ENCODE peak calls at places on chromosome 15, in nine cellular contexts. J, S, H, G, X, Y, E, W and U are unnamed samples.

GRCh38 chr15:75073197-75073596 is 49.8 kb downstream of the PPCDC start:
- DNase-seq in J (no peak), S (peak), H (peak), G (no peak), X (no peak), Y (no peak), E (no peak), W (no peak), U (no peak)

GRCh38 chr15:81038975-81039607 is 38.4 kb downstream of the TLNRD1 start:
- DNase-seq in J (peak), S (peak), H (no peak), G (no peak), X (no peak), Y (no peak), E (no peak), W (no peak), U (peak)

GRCh38 chr15:96326551-96327154 is 3.8 kb upstream of the NR2F2 start:
- DNase-seq in J (peak), S (no peak), H (peak), G (no peak), X (no peak), Y (no peak), E (no peak), W (no peak), U (no peak)

GRCh38 chr15:40289140-40289775 is 6.4 kb upstream of the ANKRD63 start:
- DNase-seq in J (peak), S (no peak), H (no peak), G (no peak), X (no peak), Y (no peak), E (no peak), W (no peak), U (peak)

GRCh38 chr15:58931985-58932384 is 1.5 kb downstream of the SLTM start:
- DNase-seq in J (peak), S (peak), H (no peak), G (no peak), X (no peak), Y (no peak), E (no peak), W (peak), U (peak)

GRCh38 chr15:52527898-52528464 is 699 bp downstream of the MYO5A start:
- DNase-seq in J (peak), S (peak), H (peak), G (peak), X (no peak), Y (no peak), E (no peak), W (no peak), U (peak)

GRCh38 chr15:96428742-96429141 is 98.2 kb downstream of the NR2F2 start:
- DNase-seq in J (no peak), S (no peak), H (no peak), G (no peak), X (no peak), Y (no peak), E (no peak), W (no peak), U (no peak)

GRCh38 chr15:75233504-75234190 is 24.5 kb upstream of the GOLGA6C start:
- DNase-seq in J (no peak), S (no peak), H (peak), G (peak), X (no peak), Y (no peak), E (no peak), W (no peak), U (no peak)

GRCh38 chr15:39828374-39828931 is 45.8 kb upstream of the FSIP1 start:
- DNase-seq in J (no peak), S (no peak), H (no peak), G (no peak), X (no peak), Y (no peak), E (no peak), W (no peak), U (no peak)

GRCh38 chr15:60343221-60343970 is 54.4 kb downstream of the ANXA2 start:
- DNase-seq in J (no peak), S (no peak), H (no peak), G (no peak), X (no peak), Y (no peak), E (no peak), W (no peak), U (no peak)

GRCh38 chr15:61228025-61228901 is 839 bp downstream of the RORA start:
- DNase-seq in J (no peak), S (no peak), H (peak), G (no peak), X (no peak), Y (no peak), E (no peak), W (no peak), U (no peak)

GRCh38 chr15:68261241-68261640 is 16.3 kb upstream of the FEM1B start:
- DNase-seq in J (no peak), S (no peak), H (no peak), G (no peak), X (no peak), Y (no peak), E (no peak), W (no peak), U (no peak)

GRCh38 chr15:48876057-48876456 is 1.9 kb upstream of the EID1 start:
- DNase-seq in J (no peak), S (no peak), H (no peak), G (no peak), X (no peak), Y (no peak), E (no peak), W (no peak), U (no peak)

GRCh38 chr15:48875241-48875640 is 2.7 kb upstream of the EID1 start:
- DNase-seq in J (no peak), S (no peak), H (no peak), G (no peak), X (no peak), Y (no peak), E (no peak), W (no peak), U (no peak)

GRCh38 chr15:48883699-48884098 is 5.8 kb downstream of the EID1 start:
- DNase-seq in J (no peak), S (no peak), H (no peak), G (no peak), X (no peak), Y (no peak), E (no peak), W (no peak), U (no peak)

GRCh38 chr15:48877630-48878595 is at the start of gene EID1:
- DNase-seq in J (peak), S (peak), H (peak), G (peak), X (peak), Y (peak), E (peak), W (peak), U (peak)

GRCh38 chr15:48880070-48880634 is 2.2 kb downstream of the EID1 start:
- DNase-seq in J (no peak), S (no peak), H (no peak), G (no peak), X (no peak), Y (no peak), E (no peak), W (no peak), U (no peak)
- H3K4me3 ChIP-seq in J (no peak), S (no peak), H (no peak), G (no peak), X (no peak), Y (no peak), E (peak), W (peak), U (no peak)

GRCh38 chr15:90872481-90873184 is 4.2 kb downstream of the FURIN start:
- DNase-seq in J (no peak), S (no peak), H (no peak), G (peak), X (no peak), Y (no peak), E (no peak), W (no peak), U (no peak)

GRCh38 chr15:90870354-90871096 is 2.1 kb downstream of the FURIN start:
- DNase-seq in J (no peak), S (no peak), H (no peak), G (no peak), X (no peak), Y (no peak), E (no peak), W (no peak), U (no peak)

GRCh38 chr15:90871097-90871715 is 2.8 kb downstream of the FURIN start:
- DNase-seq in J (no peak), S (no peak), H (no peak), G (peak), X (no peak), Y (no peak), E (no peak), W (no peak), U (no peak)

GRCh38 chr15:90873488-90873997 is 5.2 kb downstream of the FURIN start:
- DNase-seq in J (no peak), S (no peak), H (no peak), G (no peak), X (no peak), Y (no peak), E (no peak), W (no peak), U (no peak)

DNA sequence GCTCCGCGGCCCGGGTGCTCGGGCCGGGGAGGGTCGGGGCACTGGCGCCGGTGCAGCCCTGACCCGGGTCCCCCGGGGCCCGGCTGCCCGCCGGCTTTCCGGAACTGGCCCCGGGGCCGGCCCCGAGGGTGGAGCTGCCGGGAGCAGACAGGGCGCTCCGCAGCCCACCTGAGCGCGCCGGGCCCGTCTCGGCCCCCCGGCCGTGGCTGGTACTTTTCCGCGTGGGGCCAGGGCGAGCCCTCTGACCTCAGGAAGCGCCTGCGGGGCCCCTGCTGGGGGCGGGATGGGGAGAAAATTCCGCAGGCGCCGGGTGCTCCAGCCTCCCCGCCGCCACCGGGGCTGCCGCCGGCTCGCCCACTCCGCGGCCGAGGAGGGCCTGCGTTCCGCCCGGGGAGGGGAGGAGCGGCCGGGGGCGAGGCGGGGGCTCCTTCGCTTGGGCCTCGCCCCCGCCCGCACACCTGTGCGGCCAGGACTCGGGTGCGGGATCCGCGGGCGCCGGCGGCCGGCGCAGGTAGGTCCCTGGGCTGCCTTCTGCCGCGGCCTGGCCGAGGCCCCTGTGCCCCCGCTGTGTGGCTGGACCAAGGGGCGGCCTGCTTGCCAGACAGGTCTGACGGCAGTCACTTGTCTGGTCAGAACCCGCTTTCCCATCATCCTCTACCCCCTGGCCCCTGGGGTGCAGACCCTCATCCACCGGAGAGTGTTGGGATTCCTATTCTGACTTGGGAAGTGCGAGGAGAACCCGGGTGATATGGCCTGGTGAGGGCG is 3.5 kb downstream of the FURIN start:
- DNase-seq in J (no peak), S (peak), H (no peak), G (peak), X (no peak), Y (no peak), E (no peak), W (no peak), U (no peak)
- TF ChIP-seq POLR2AphosphoS5 in J (no peak), S (no peak), H (no peak), G (no peak), X (no peak), Y (no peak), E (no peak), W (no peak), U (no peak)

GRCh38 chr15:100131321-100132224 is 210.2 kb downstream of the ADAMTS17 start:
- DNase-seq in J (peak), S (peak), H (no peak), G (no peak), X (no peak), Y (no peak), E (no peak), W (no peak), U (peak)
- H3K4me3 ChIP-seq in J (peak), S (peak), H (peak), G (no peak), X (no peak), Y (peak), E (no peak), W (no peak), U (no peak)

DNA sequence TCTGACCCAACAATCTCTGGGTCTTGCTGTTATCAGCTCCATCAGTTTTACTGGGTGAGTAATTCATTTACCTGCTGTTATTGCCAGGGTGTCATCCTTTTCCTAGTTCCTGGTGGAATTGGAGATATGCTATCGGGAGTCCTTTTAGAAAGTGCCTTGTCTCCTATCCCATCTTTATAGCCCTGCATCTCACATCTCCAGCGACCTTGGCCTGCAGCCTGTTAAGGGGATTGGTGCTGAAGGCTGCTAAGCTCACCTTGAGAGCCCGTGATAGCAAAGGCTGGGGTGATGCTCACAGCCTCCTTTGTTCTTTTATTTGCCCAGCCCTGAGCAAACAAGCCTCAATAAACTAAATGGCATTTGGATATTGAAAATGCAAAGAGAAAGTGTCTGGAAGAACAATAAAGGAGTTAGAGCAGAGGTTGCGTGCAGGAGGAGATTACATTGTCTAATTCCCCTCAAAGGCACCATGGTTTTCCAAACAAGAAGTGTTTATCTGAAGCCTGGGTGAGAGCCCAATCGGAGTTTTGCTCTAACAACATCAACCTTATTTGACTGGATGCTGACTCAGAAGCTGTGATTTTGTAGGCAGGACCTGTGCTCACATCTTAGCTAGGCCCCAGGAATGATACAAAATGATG is 101.8 kb downstream of the RPLP1 start:
- DNase-seq in J (peak), S (no peak), H (no peak), G (no peak), X (no peak), Y (no peak), E (no peak), W (no peak), U (peak)
- TF ChIP-seq POLR2AphosphoS5 in J (no peak), S (no peak), H (no peak), G (no peak), X (no peak), Y (no peak), E (no peak), W (no peak), U (peak)

DNA sequence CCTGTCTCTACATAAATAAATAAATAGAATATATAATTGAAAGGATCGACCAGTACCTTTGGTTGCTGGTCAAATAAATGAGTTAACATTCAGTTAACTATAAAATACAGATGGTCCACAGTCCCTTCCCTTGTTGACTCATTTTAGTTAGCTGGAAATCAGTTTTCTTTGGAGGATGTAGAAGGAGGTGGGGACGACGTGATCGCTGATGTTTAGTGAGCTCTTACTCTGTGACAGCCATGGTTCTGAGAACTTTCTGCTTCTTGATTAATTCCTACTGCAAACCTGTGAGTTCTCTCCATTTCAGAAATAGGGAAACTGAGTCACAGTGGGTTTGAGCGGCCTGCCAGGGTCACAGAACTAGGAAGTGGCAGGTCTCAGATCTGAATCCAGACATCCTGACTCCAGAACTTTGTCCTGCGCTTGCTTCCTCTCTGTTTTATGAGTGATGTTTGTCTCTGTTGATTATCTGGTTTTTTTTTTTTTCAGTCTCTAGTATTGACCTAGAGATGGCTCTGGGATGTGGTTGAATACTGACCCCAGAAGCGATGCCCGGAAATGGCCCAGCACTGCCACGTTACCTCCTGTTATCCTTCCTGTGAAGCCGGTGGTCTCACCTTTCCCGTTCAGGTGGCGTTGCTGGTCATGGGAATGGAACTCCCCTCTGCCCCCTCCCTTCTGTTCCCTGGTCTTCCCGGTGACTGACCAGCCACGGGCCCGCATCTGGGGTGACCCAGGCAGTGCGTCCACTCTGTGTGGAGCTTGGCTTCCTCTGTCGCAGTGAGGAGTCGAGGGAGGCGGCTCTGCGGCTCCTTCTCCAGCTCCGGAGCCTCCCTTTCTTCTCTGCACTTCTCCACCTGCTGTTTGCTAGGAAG is 18.2 kb downstream of the SYNM start:
- DNase-seq in J (no peak), S (no peak), H (peak), G (no peak), X (no peak), Y (no peak), E (no peak), W (no peak), U (no peak)
- H3K4me3 ChIP-seq in J (peak), S (peak), H (peak), G (no peak), X (peak), Y (peak), E (peak), W (no peak), U (no peak)